ENCODE peak calls at places on chromosomes 13 and 19, in nine cellular contexts. Q is tibial nerve, E is thoracic aorta, D is tibial artery, A is endodermal cell, L is lung, X is left ventricle myocardium inferior, P is suprapubic skin, T is body of pancreas. Y is an unnamed sample. For H3K27me3, the result is how much of the 10 kb centered on the place peaks cover.

GRCh38 chr13:43785681-43786471 is 896 bp downstream of the ENOX1 start:
- DNase-seq in X (peak), E (peak), A (peak), P (peak), D (peak), L (peak), T (peak), Q (peak), Y (no peak)

GRCh38 chr13:80923907-80924306 is 583.0 kb upstream of the SPRY2 start:
- DNase-seq in Q (no peak), P (no peak), T (no peak), D (no peak), E (no peak), A (no peak), X (no peak), L (no peak), Y (no peak)

GRCh38 chr13:34340534-34340933 is 522.6 kb downstream of the RFC3 start:
- DNase-seq in D (peak), P (peak), A (no peak), L (no peak), E (no peak), Q (no peak), T (no peak), X (no peak), Y (no peak)

GRCh38 chr13:60933638-60934037 is 482.0 kb downstream of the PCDH20 start:
- DNase-seq in X (no peak), L (no peak), Q (no peak), T (no peak), A (no peak), D (no peak), E (no peak), P (no peak), Y (no peak)

GRCh38 chr19:5211217-5211822 is 129.3 kb downstream of the PTPRS start:
- DNase-seq in A (no peak), D (no peak), Q (no peak), X (no peak), E (no peak), P (no peak), L (no peak), T (no peak), Y (no peak)

GRCh38 chr13:65789815-65790214 is 1440.3 kb downstream of the PCDH9 start:
- DNase-seq in A (no peak), Q (no peak), P (no peak), D (no peak), E (no peak), X (no peak), L (no peak), T (no peak), Y (no peak)

GRCh38 chr13:44132710-44133109 is 240.9 kb upstream of the SERP2 start:
- DNase-seq in X (peak), P (peak), L (peak), E (peak), Q (peak), A (no peak), D (peak), T (peak), Y (no peak)

GRCh38 chr13:50122465-50122864 is 107.2 kb downstream of the KCNRG start:
- DNase-seq in P (no peak), L (no peak), A (peak), T (no peak), E (no peak), D (no peak), X (no peak), Q (no peak), Y (no peak)

GRCh38 chr13:111153977-111154332 is 38.8 kb downstream of the ARHGEF7 start:
- DNase-seq in E (no peak), Q (no peak), P (peak), T (no peak), A (no peak), D (peak), X (peak), L (peak), Y (no peak)

GRCh38 chr13:92547256-92547655 is 679.4 kb upstream of the GPC6 start:
- DNase-seq in T (no peak), P (no peak), L (no peak), X (no peak), A (no peak), D (no peak), E (no peak), Q (no peak), Y (no peak)

GRCh38 chr13:70255406-70255991 is 147.2 kb upstream of the KLHL1 start:
- DNase-seq in T (no peak), A (peak), X (no peak), L (no peak), P (no peak), Q (no peak), D (no peak), E (no peak), Y (no peak)

GRCh38 chr13:76289558-76289957 is 596.6 kb downstream of the KCTD12 start:
- DNase-seq in T (no peak), L (no peak), P (no peak), D (no peak), X (no peak), E (no peak), A (no peak), Q (no peak), Y (no peak)

GRCh38 chr13:100852146-100852545 is 177.6 kb upstream of the TMTC4 start:
- DNase-seq in P (no peak), D (no peak), A (no peak), E (no peak), X (no peak), L (no peak), Q (no peak), T (no peak), Y (no peak)

GRCh38 chr13:100860866-100861265 is 186.3 kb upstream of the TMTC4 start:
- DNase-seq in Q (no peak), E (no peak), X (no peak), L (no peak), P (no peak), A (no peak), D (no peak), T (no peak), Y (no peak)

GRCh38 chr13:100854091-100854490 is 179.5 kb upstream of the TMTC4 start:
- DNase-seq in Q (no peak), T (no peak), X (no peak), E (no peak), A (peak), D (no peak), L (no peak), P (no peak), Y (no peak)

GRCh38 chr13:100859861-100860260 is 185.3 kb upstream of the TMTC4 start:
- DNase-seq in X (no peak), Q (no peak), A (no peak), D (no peak), E (no peak), L (no peak), P (no peak), T (no peak), Y (no peak)

DNA sequence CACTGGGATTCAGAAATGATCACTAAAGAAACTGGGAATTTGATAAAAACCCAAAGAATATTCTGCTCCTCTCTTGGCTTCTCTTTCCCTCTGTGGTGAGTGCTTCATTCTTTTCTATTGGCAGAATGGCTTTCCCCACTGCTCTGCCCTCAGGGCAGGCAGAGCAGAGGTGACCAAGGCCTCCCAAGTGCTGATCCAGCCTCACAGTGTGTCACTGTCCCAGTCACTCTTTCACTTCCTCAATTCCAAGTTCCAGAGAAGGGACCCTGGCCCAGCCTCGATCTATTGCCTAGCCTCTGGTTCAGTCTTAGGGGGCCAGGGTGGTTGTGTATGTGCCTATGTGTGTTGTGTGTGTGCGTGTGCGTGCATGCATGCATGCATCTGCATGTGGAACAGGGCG is 180.6 kb upstream of the TMTC4 start:
- DNase-seq in A (no peak), T (no peak), L (no peak), D (no peak), X (no peak), P (no peak), E (no peak), Q (no peak), Y (no peak)
- H3K4me3 ChIP-seq in A (no peak), T (no peak), L (no peak), D (no peak), X (no peak), P (no peak), E (no peak), Q (no peak), Y (no peak)

DNA sequence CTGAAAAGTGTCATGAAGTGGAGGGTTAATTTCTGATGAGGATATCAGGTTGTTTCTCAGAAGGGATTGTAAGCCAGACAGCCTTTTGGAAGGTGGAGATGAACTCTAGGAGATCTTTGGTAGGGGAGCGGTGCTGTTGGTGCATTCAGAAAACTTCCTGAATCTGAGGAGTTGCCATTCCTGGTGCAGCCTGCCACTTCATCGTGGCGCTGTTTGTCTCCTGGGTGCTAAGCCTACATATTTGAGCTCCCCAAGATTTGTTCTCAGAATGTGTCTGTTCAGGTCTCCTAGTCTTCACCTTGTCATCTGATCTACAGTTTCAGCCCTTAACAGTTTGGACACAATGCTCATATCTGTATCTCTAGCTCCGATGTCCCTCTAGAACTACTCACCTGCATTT is 285.6 kb downstream of the MTUS2 start:
- DNase-seq in L (no peak), X (no peak), E (no peak), T (no peak), D (no peak), P (no peak), Q (no peak), A (peak), Y (no peak)
- TF ChIP-seq CTCF in L (no peak), X (no peak), E (no peak), T (no peak), D (no peak), P (no peak), Q (peak), A (peak), Y (no peak)

GRCh38 chr19:50252111-50252886 is 48.9 kb downstream of the MYH14 start:
- DNase-seq in Q (no peak), T (no peak), L (no peak), E (no peak), D (no peak), A (peak), X (no peak), P (no peak), Y (no peak)

GRCh38 chr19:50248413-50248812 is 45.0 kb downstream of the MYH14 start:
- DNase-seq in A (no peak), D (no peak), T (no peak), E (no peak), Q (no peak), L (no peak), P (no peak), X (no peak), Y (no peak)

GRCh38 chr19:50250450-50251136 is 47.2 kb downstream of the MYH14 start:
- DNase-seq in E (no peak), P (no peak), X (no peak), Q (no peak), T (no peak), D (no peak), L (no peak), A (no peak), Y (no peak)

GRCh38 chr19:50248826-50249225 is 45.4 kb downstream of the MYH14 start:
- DNase-seq in P (no peak), T (no peak), D (no peak), Q (no peak), A (no peak), X (no peak), E (no peak), L (no peak), Y (no peak)

DNA sequence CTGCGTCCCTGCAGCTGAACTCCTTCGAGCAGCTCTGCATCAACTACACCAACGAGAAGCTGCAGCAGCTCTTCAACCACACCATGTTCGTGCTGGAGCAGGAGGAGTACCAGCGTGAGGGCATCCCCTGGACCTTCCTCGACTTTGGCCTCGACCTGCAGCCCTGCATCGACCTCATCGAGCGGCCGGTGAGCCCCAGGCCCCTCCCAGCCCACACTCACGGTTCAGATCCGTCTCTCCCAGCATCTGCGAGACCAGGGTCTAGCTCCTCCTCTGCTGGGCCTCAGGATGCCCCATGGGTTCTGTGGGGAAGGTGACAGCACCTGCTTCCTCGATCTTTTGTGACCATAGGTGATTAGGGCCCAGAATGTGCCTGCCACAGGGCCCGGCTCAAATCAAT is 46.2 kb downstream of the MYH14 start:
- DNase-seq in P (no peak), D (no peak), Q (no peak), X (no peak), A (no peak), E (no peak), L (no peak), T (no peak), Y (no peak)
- H3K27me3 ChIP-seq in P (under half), D (under half), Q (under half), X (under half), A (under half), E (under half), L (under half), T (under half), Y (under half)

GRCh38 chr13:97225533-97225932 is 3.4 kb downstream of the MBNL2 start:
- DNase-seq in D (no peak), L (no peak), Q (no peak), A (no peak), X (no peak), E (no peak), T (no peak), P (no peak), Y (no peak)

GRCh38 chr13:97223711-97224461 is 1.8 kb downstream of the MBNL2 start:
- DNase-seq in Q (no peak), P (no peak), A (peak), X (peak), E (no peak), T (peak), L (peak), D (peak), Y (peak)

GRCh38 chr13:97224544-97225324 is 2.6 kb downstream of the MBNL2 start:
- DNase-seq in A (no peak), Q (no peak), P (peak), E (no peak), L (no peak), D (no peak), X (no peak), T (peak), Y (no peak)

GRCh38 chr13:97226788-97227627 is 4.9 kb downstream of the MBNL2 start:
- DNase-seq in P (no peak), D (no peak), L (no peak), T (peak), E (no peak), Q (no peak), A (peak), X (no peak), Y (no peak)

DNA sequence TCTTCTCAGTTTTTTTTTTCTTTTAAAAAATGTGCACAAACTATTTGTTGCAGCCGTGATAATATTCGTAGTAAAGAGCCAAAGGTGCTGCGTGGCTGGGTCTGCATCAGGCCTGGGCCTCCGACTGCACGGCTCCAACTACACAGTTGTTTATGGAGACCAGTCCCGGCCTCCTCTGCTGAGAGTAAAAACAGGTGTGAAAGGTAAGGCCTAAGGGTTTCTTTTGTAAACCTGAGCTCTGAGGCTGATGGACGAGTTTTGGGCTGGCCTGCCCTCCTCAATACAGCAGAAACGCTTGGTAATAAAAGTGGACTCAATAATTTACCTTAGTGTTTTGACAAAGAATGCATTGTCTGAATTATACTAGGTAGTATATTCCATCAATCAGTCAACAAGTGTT is 3.9 kb downstream of the MBNL2 start:
- DNase-seq in A (peak), P (no peak), L (no peak), E (no peak), T (peak), D (no peak), X (no peak), Q (no peak), Y (no peak)
- H3K4me3 ChIP-seq in A (no peak), P (peak), L (no peak), E (peak), T (no peak), D (peak), X (peak), Q (peak), Y (no peak)

DNA sequence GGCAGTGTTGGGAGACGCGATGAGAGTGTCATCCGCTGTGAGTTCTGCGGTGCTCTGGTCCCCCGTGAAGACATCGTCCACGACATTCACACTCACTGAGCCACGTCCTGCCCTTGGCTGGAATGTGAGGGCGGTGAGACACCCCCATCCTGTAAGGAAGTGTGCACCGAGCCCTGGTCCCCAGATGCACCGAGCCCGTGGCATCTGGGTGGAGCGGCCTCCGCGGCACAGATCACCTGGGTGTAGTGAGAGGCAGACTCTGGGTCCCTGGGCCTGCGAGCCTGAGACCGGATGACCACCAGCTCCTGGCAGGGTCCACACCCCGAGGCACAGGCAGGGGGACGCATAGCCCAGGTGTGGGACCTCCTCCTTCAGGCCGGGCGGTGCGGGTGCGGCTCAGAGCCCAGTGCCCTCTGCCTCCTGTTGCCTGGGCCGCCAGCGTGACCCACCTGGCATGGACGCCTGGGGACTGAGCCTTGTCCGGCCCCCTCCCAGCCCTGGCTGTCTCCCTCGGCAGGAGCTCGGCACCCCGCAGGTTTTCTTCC is 12.4 kb downstream of the MCF2L start:
- DNase-seq in A (no peak), E (no peak), T (no peak), Q (no peak), L (no peak), P (no peak), D (no peak), X (no peak), Y (no peak)
- TF ChIP-seq CTCF in A (no peak), E (no peak), T (no peak), Q (no peak), L (no peak), P (no peak), D (no peak), X (no peak), Y (no peak)

GRCh38 chr19:46490774-46491173 is 4.9 kb downstream of the PNMA8B start:
- DNase-seq in L (no peak), P (no peak), D (no peak), Q (no peak), X (no peak), E (no peak), A (no peak), T (no peak), Y (no peak)
- H3K27me3 ChIP-seq in L (under half), P (under half), D (under half), Q (half or more), X (half or more), E (under half), A (half or more), T (under half), Y (under half)

DNA sequence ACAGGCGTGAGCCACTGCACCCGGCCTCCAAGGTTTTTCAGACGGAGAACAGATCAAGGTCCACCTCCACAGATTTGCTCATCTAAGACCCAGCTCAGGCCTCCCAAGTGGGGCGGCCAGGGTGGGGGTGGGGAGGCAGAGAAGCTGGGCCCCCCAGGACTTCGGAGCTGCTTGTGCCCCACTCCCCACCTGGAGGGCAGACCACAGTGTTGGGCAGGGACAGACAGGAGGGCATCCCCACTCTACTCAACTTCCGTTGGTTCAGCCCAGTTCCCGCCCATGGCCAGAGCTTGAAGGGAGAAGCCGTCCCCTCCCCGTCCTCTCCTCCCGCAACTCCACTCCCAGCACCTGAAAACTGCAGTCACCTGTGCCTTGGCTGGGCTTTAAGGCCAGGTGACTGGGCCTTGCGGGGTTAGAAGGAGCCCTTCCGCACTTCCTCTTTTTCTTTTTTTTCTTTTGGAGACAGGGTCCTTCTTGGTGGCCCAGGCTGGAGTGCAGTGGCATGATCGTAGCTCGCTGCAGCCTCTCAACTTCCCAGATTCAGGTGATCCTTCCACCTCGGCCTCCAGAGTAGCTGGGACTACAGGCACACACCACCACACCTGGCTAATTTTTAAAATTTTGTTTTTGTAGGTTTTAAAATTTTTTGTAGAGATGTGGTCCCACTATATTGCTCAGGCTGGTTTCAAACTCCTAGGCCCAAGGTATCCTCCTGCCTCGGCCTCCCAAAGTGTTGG is 734 bp upstream of the LRRC8E start:
- DNase-seq in T (no peak), Q (no peak), P (no peak), X (no peak), L (no peak), A (no peak), D (no peak), E (no peak), Y (no peak)
- H3K4me3 ChIP-seq in T (no peak), Q (no peak), P (peak), X (peak), L (no peak), A (no peak), D (no peak), E (no peak), Y (no peak)

Y was measured in BJ.